ENCODE peak calls at places on chromosome 22, in six cellular contexts. I is H9, G is body of pancreas, P is HCT116, A is lower lobe of right lung, U is pancreas. F is an unnamed sample.

GRCh38 chr22:23684561-23685031 is 6.2 kb upstream of the RGL4 start:
- DNase-seq in I (no peak), G (no peak), P (no peak), A (no peak), U (no peak), F (no peak)

GRCh38 chr22:42885446-42885845 is 28.4 kb upstream of the ARFGAP3 start:
- DNase-seq in I (no peak), G (no peak), P (no peak), A (no peak), U (peak; percentile 61), F (no peak)

GRCh38 chr22:19965771-19966709 is 24.4 kb upstream of the TXNRD2 start:
- DNase-seq in I (peak; percentile 59), G (no peak), P (no peak), A (no peak), U (peak; percentile 67), F (no peak)

GRCh38 chr22:28332410-28332809 is 347.2 kb downstream of the TTC28 start:
- DNase-seq in I (no peak), G (no peak), P (no peak), A (no peak), U (no peak), F (no peak)

GRCh38 chr22:45893516-45893915 is 83.4 kb downstream of the WNT7B start:
- DNase-seq in I (no peak), G (no peak), P (no peak), A (no peak), U (peak; percentile 17), F (no peak)

GRCh38 chr22:35348026-35348590 is 32.8 kb upstream of the HMOX1 start:
- DNase-seq in I (no peak), G (no peak), P (no peak), A (no peak), U (no peak), F (no peak)

GRCh38 chr22:24975813-24976341 is 23.4 kb downstream of the KIAA1671 start:
- DNase-seq in I (no peak), G (no peak), P (no peak), A (no peak), U (no peak), F (peak; percentile 75)

GRCh38 chr22:23178512-23179254 is 1.6 kb upstream of the BCR start:
- DNase-seq in I (peak; percentile 79), G (peak; percentile 60), P (peak; percentile 27), A (peak; percentile 75), U (peak; percentile 71), F (peak; percentile 67)

GRCh38 chr22:39017596-39018365 is 3.1 kb upstream of the APOBEC3D start:
- DNase-seq in I (peak; percentile 93), G (no peak), P (no peak), A (no peak), U (no peak), F (no peak)

GRCh38 chr22:31738566-31738965 is 11.4 kb downstream of the PRR14L start:
- DNase-seq in I (no peak), G (no peak), P (no peak), A (no peak), U (no peak), F (no peak)

GRCh38 chr22:17587631-17588030 is 24.3 kb downstream of the SLC25A18 start:
- DNase-seq in I (no peak), G (no peak), P (no peak), A (no peak), U (no peak), F (peak; percentile 1)

GRCh38 chr22:35986085-35986484 is 42.5 kb downstream of the RBFOX2 start:
- DNase-seq in I (no peak), G (no peak), P (no peak), A (no peak), U (no peak), F (no peak)

GRCh38 chr22:30397656-30398635 is 1.1 kb downstream of the SEC14L2 start:
- DNase-seq in I (no peak), G (no peak), P (no peak), A (no peak), U (no peak), F (no peak)

GRCh38 chr22:30238661-30239420 is 7.7 kb downstream of the LIF start:
- DNase-seq in I (peak; percentile 70), G (no peak), P (no peak), A (no peak), U (no peak), F (peak; percentile 82)

GRCh38 chr22:38924197-38924952 is 33.0 kb upstream of the APOBEC3A start:
- DNase-seq in I (no peak), G (peak; percentile 96), P (peak; percentile 80), A (peak; percentile 83), U (peak; percentile 92), F (peak; percentile 89)

GRCh38 chr22:30287626-30288413 is 1.5 kb downstream of the CASTOR1 start:
- DNase-seq in I (peak; percentile 96), G (peak; percentile 88), P (peak; percentile 89), A (peak; percentile 90), U (peak; percentile 92), F (peak; percentile 89)

GRCh38 chr22:31346255-31346732 is at the start of gene PATZ1:
- DNase-seq in I (peak; percentile 74), G (peak; percentile 84), P (peak; percentile 51), A (peak; percentile 81), U (peak; percentile 84), F (peak; percentile 87)

GRCh38 chr22:45547016-45547345 is 44.3 kb downstream of the FBLN1 start:
- DNase-seq in I (no peak), G (no peak), P (no peak), A (no peak), U (no peak), F (no peak)

GRCh38 chr22:27850000-27850465 is 48.5 kb upstream of the MN1 start:
- DNase-seq in I (no peak), G (no peak), P (no peak), A (no peak), U (no peak), F (peak; percentile 69)

GRCh38 chr22:19719488-19720021 is 3.8 kb upstream of the GP1BB start:
- DNase-seq in I (no peak), G (no peak), P (no peak), A (no peak), U (peak; percentile 40), F (no peak)

GRCh38 chr22:41481925-41482318 is 13.0 kb downstream of the ACO2 start:
- DNase-seq in I (peak; percentile 55), G (no peak), P (no peak), A (no peak), U (no peak), F (no peak)
- H3K4me1 ChIP-seq in I (peaks cover 10% of the 10 kb centered on the region), G (peaks cover 32% of the 10 kb centered on the region), P (peaks cover 3% of the 10 kb centered on the region), A (peaks cover 51% of the 10 kb centered on the region), U (no peaks in the 10 kb centered on the region), F (peaks cover 5% of the 10 kb centered on the region)

DNA sequence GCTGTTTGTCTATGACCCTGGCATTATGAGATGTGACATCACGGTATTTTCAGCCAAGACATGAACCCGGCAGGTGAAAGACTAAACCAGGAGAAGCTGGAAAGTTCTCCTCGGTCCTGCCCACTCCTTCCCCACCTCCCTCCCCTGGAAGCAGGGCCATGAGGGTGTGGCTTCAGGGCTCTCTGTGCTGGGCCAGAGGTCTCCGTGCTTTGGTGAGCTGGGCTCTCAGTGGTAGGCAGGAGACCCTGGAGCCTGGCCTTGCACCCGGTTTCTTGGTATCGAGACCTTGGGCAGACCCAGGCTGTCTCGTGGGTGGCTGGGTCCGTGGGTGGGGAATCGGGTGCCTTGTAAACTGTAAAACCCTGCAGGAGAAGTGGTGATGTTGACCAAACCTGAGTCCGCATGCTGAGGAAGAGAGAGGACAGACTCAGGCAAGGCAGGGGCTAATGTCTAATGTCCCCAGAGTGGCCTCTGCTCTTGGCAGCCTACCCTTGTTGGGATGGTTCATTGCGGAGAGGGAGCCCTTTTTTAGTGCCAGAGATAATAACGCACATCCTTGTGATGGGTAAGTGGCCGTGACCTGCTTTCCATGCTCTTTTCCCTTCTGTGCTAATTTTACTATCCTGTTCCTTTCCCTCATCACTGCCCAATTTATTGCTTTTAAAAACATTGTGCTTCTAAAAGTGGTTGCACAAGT is 48.6 kb upstream of the PARVG start:
- DNase-seq in I (no peak), G (no peak), P (no peak), A (no peak), U (no peak), F (no peak)
- H3K4me1 ChIP-seq in I (peaks cover 3% of the 10 kb centered on the region), G (no peaks in the 10 kb centered on the region), P (no peaks in the 10 kb centered on the region), A (peaks cover 15% of the 10 kb centered on the region), U (no peaks in the 10 kb centered on the region), F (no peaks in the 10 kb centered on the region)

GRCh38 chr22:47397673-47398072 is 635.2 kb downstream of the TBC1D22A start:
- DNase-seq in I (no peak), G (no peak), P (no peak), A (no peak), U (no peak), F (no peak)
- H3K4me1 ChIP-seq in I (no peaks in the 10 kb centered on the region), G (no peaks in the 10 kb centered on the region), P (no peaks in the 10 kb centered on the region), A (no peaks in the 10 kb centered on the region), U (no peaks in the 10 kb centered on the region), F (no peaks in the 10 kb centered on the region)

GRCh38 chr22:40212126-40212525 is 34.4 kb downstream of the TNRC6B start:
- DNase-seq in I (no peak), G (no peak), P (no peak), A (no peak), U (no peak), F (no peak)
- H3K4me1 ChIP-seq in I (peaks cover 31% of the 10 kb centered on the region), G (no peaks in the 10 kb centered on the region), P (no peaks in the 10 kb centered on the region), A (peaks cover 63% of the 10 kb centered on the region), U (peaks cover 5% of the 10 kb centered on the region), F (peaks cover 8% of the 10 kb centered on the region)

GRCh38 chr22:26610072-26610958 is 7.5 kb downstream of the CRYBB1 start:
- DNase-seq in I (no peak), G (peak; percentile 10), P (no peak), A (no peak), U (no peak), F (no peak)
- H3K4me1 ChIP-seq in I (peaks cover 20% of the 10 kb centered on the region), G (no peaks in the 10 kb centered on the region), P (no peaks in the 10 kb centered on the region), A (no peaks in the 10 kb centered on the region), U (no peaks in the 10 kb centered on the region), F (no peaks in the 10 kb centered on the region)

DNA sequence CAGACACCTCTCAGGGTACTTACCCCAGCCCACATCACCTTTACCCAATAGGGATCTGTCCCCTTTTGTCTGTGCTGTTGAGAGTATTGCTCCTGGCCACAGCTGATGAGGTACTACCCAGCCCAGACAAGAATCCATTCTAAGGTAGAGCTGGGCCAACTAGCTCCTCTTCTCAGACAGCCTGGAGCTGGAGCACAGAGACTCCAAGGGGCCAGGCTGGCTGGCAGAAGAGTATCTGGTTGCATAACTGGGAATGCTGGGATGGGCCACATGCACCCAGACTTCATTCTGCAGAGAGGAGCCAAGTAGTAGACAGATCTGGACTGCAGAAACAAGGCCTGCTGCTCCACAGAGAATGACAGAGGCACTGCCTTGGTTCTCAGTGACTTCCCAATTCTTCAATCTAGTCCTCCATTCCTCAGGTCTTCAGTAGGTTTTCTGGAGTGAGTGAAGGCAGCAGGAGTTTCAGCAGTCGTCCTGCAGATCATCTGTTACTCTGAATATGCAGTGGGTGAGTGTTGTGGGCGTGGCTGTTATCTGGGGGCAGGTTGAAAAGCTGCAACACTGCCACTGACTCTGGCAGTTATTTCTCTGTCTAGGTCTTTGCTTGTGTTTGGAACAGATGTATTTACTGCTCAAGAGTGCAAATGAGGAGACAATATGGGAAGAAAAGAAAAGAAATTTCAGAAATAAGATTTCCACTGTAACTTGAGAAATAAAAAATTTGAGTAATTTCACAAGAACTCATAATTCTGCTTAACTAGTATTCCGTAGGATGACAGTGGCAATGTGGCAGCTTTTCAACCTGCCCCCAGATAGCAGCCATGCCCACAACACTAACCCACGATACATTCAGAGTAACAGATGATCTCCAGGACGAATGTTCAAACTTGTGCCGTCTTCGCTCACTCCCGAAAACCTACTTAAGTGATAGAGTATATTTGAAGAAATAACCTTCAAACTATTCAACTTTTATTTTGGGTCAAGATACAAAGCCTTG is 34.9 kb downstream of the MAPK1 start:
- DNase-seq in I (no peak), G (no peak), P (no peak), A (no peak), U (no peak), F (no peak)
- H3K4me1 ChIP-seq in I (no peaks in the 10 kb centered on the region), G (peaks cover 36% of the 10 kb centered on the region), P (peaks cover 11% of the 10 kb centered on the region), A (peaks cover 63% of the 10 kb centered on the region), U (peaks cover 4% of the 10 kb centered on the region), F (peaks cover 12% of the 10 kb centered on the region)

GRCh38 chr22:37229805-37230672 is 14.0 kb downstream of the RAC2 start:
- DNase-seq in I (no peak), G (peak; percentile 64), P (peak; percentile 51), A (peak; percentile 80), U (no peak), F (no peak)
- H3K4me1 ChIP-seq in I (no peaks in the 10 kb centered on the region), G (peaks cover 15% of the 10 kb centered on the region), P (peaks cover 24% of the 10 kb centered on the region), A (peaks cover 35% of the 10 kb centered on the region), U (no peaks in the 10 kb centered on the region), F (no peaks in the 10 kb centered on the region)